ENCODE peak calls at places on chromosome 20, in five cellular contexts. L is neural progenitor cell, Z is prostate gland, A is psoas muscle, I is Peyer's patch. U is an unnamed sample.

GRCh38 chr20:38658879-38659612 is 57.4 kb downstream of the ARHGAP40 start:
- DNase-seq in A (no peak), I (no peak), L (peak; percentile 71), Z (no peak), U (no peak)

GRCh38 chr20:50034567-50035170 is 51.9 kb downstream of the SNAI1 start:
- DNase-seq in I (no peak), L (no peak), Z (no peak), A (no peak), U (no peak)

GRCh38 chr20:50366270-50367103 is 143.7 kb upstream of the PTPN1 start:
- DNase-seq in L (no peak), A (no peak), Z (peak; percentile 70), I (peak; percentile 88), U (peak; percentile 80)

GRCh38 chr20:33437141-33437911 is 6.2 kb downstream of the SNTA1 start:
- DNase-seq in Z (no peak), L (no peak), A (peak; percentile 41), I (no peak), U (no peak)

GRCh38 chr20:3042621-3043020 is 801 bp upstream of the GNRH2 start:
- DNase-seq in L (no peak), I (no peak), Z (no peak), A (peak; percentile 24), U (no peak)

GRCh38 chr20:33262658-33263065 is 20.4 kb upstream of the BPIFB1 start:
- DNase-seq in A (no peak), I (no peak), Z (no peak), L (peak; percentile 86), U (no peak)

GRCh38 chr20:35620818-35621559 is 5.4 kb downstream of the SPAG4 start:
- DNase-seq in Z (no peak), I (no peak), A (no peak), L (no peak), U (no peak)

GRCh38 chr20:38338849-38339520 is 7.3 kb upstream of the LBP start:
- DNase-seq in I (no peak), L (peak; percentile 57), Z (no peak), A (no peak), U (no peak)

GRCh38 chr20:8153281-8153908 is 21.3 kb downstream of the PLCB1 start:
- DNase-seq in I (no peak), Z (peak; percentile 13), A (no peak), L (no peak), U (no peak)

GRCh38 chr20:22626501-22626900 is 42.1 kb upstream of the FOXA2 start:
- DNase-seq in L (no peak), A (no peak), Z (no peak), I (no peak), U (no peak)

GRCh38 chr20:24158271-24158670 is 169.7 kb upstream of the GGTLC1 start:
- DNase-seq in Z (no peak), A (no peak), I (no peak), L (no peak), U (no peak)

GRCh38 chr20:24912397-24913075 is 36.5 kb upstream of the CST7 start:
- DNase-seq in A (no peak), I (peak; percentile 39), Z (no peak), L (no peak), U (peak; percentile 13)

GRCh38 chr20:51188941-51189340 is 166.0 kb upstream of the KCNG1 start:
- DNase-seq in Z (no peak), I (no peak), A (no peak), L (no peak), U (no peak)

GRCh38 chr20:50932016-50932338 is 740 bp upstream of the ADNP start:
- DNase-seq in Z (no peak), I (no peak), A (no peak), L (no peak), U (no peak)

GRCh38 chr20:35710884-35711587 is 11.8 kb downstream of the ROMO1 start:
- DNase-seq in Z (no peak), L (no peak), A (no peak), I (no peak), U (no peak)

GRCh38 chr20:23091741-23092408 is 5.8 kb upstream of the CD93 start:
- DNase-seq in A (no peak), I (no peak), Z (no peak), L (no peak), U (no peak)

GRCh38 chr20:845967-846893 is 12.7 kb downstream of the FAM110A start:
- DNase-seq in Z (no peak), A (peak; percentile 39), I (no peak), L (no peak), U (no peak)

GRCh38 chr20:845226-845868 is 11.8 kb downstream of the FAM110A start:
- DNase-seq in I (no peak), Z (no peak), L (peak; percentile 31), A (no peak), U (no peak)

GRCh38 chr20:843908-844307 is 10.4 kb downstream of the FAM110A start:
- DNase-seq in L (no peak), I (peak; percentile 75), Z (peak; percentile 21), A (no peak), U (no peak)

GRCh38 chr20:842547-842940 is 9.0 kb downstream of the FAM110A start:
- DNase-seq in A (no peak), L (no peak), I (no peak), Z (no peak), U (no peak)

DNA sequence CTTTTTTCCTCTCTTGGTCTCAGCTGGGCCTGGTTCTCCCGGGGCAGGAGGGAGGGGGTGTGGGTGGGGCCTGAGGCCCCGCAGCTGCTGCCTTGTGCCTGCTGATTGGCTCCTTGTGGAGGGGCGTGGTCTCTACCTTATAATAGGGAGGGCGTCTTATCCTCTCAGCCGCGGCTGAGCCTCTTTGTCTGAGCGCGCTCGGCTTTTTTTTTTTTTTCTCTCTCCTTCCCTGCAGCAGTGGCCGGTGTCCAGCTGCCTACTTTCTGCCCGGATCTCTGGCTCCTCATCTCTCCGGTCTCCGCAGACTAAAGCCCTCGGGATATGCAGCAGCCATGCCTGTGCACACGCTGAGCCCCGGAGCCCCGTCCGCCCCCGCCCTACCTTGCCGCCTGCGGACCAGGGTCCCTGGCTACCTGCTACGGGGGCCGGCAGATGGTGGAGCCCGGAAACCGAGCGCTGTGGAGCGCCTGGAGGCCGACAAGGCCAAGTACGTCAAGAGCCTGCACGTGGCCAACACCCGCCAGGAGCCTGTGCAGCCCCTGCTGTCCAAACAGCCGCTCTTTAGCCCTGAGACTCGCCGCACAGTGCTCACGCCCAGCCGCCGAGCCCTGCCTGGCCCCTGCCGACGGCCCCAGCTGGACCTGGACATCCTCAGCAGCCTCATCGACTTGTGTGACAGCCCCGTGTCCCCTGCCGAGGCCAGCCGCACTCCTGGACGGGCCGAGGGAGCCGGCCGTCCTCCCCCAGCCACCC is 11.1 kb downstream of the FAM110A start:
- DNase-seq in L (peak; percentile 98), I (peak; percentile 93), A (peak; percentile 87), Z (peak; percentile 96), U (peak; percentile 96)
- H3K27ac ChIP-seq in L (no peak overlapping the region), I (peak overlapping the region; percentile 78), A (no peak overlapping the region), Z (peak overlapping the region; percentile 87), U (no peak overlapping the region)

GRCh38 chr20:4519530-4519929 is 202.2 kb upstream of the PRND start:
- DNase-seq in A (no peak), I (no peak), L (peak; percentile 57), Z (no peak), U (no peak)

GRCh38 chr20:4521170-4521968 is 200.3 kb upstream of the PRND start:
- DNase-seq in A (no peak), I (no peak), L (no peak), Z (no peak), U (no peak)

GRCh38 chr20:4524307-4524706 is 197.4 kb upstream of the PRND start:
- DNase-seq in Z (no peak), L (no peak), I (no peak), A (no peak), U (no peak)

GRCh38 chr20:4522310-4522709 is 199.4 kb upstream of the PRND start:
- DNase-seq in A (no peak), I (no peak), L (no peak), Z (no peak), U (no peak)

DNA sequence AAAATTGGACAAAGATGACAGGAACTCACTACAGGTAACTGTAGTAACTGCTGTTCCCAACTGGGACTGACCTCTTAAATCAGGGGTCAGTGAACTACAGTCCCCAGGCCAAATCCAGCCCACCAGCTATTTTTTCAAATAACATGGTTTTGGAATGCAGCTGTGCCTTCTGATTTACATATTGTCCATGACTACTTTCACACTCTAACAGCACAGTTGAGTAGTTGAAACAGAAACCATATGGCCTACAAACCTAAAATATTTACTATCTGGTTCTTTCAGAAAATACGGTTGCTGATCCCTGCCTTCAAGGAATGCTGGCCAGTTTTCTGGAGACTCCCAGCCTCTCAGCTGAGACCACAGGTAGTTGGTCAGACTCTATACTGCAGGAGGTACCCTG is 196.9 kb upstream of the PRND start:
- DNase-seq in A (no peak), L (no peak), I (no peak), Z (no peak), U (no peak)
- H3K27me3 ChIP-seq in A (no peaks in the 10 kb centered on the region), L (no peaks in the 10 kb centered on the region), I (no peaks in the 10 kb centered on the region), Z (no peaks in the 10 kb centered on the region), U (no peaks in the 10 kb centered on the region)

GRCh38 chr20:19968488-19969073 is 48.6 kb upstream of the NAA20 start:
- DNase-seq in I (no peak), A (no peak), Z (no peak), L (no peak), U (no peak)

GRCh38 chr20:19969507-19970255 is 47.5 kb upstream of the NAA20 start:
- DNase-seq in Z (no peak), I (no peak), L (no peak), A (no peak), U (no peak)

GRCh38 chr20:19969106-19969505 is 48.1 kb upstream of the NAA20 start:
- DNase-seq in Z (no peak), A (no peak), L (no peak), I (no peak), U (no peak)

GRCh38 chr20:19970256-19970765 is 46.9 kb upstream of the NAA20 start:
- DNase-seq in Z (no peak), L (no peak), A (no peak), I (no peak), U (no peak)

DNA sequence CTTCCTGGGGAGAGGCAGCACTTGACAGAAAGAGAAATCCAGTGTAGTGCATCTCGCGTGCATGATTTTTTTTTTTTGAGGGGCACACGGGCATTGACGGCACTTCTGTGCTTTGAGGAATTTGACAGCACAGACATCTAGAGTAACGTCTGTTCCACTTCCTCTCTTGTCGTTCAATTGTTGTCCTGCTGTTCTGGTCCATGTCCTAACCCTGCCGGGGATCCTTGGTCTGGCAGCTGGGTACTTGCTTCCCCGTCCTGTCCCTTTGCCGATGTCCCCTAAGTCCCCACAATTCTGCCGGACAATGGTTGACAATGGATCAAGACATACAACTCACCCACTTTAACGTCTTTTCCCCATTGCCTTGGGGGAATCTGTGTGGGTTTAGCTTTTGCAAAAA is 46.0 kb upstream of the NAA20 start:
- DNase-seq in L (no peak), A (no peak), I (no peak), Z (no peak), U (no peak)
- H3K27ac ChIP-seq in L (no peak overlapping the region), A (no peak overlapping the region), I (no peak overlapping the region), Z (no peak overlapping the region), U (no peak overlapping the region)

GRCh38 chr20:57995381-57995977 is 233.0 kb downstream of the ANKRD60 start:
- DNase-seq in I (peak; percentile 15), L (no peak), Z (no peak), A (no peak), U (no peak)
- H3K27me3 ChIP-seq in I (no peaks in the 10 kb centered on the region), L (peaks cover 15% of the 10 kb centered on the region), Z (no peaks in the 10 kb centered on the region), A (no peaks in the 10 kb centered on the region), U (no peaks in the 10 kb centered on the region)

U was measured in lung.